ENCODE peak calls at places on chromosome 15, in nine cellular contexts. One of them, this sample, is unnamed.

GRCh38 chr15:69595009-69595825 is 142.6 kb downstream of the RPLP1 start:
- DNase-seq in CD8-positive, alpha-beta T cell: no peak
- DNase-seq in neural progenitor cell: no peak
- DNase-seq in omental fat pad: no peak
- DNase-seq in PC-9: peak
- DNase-seq in psoas muscle: peak
- DNase-seq in DND-41: no peak
- DNase-seq in progenitor cell of endocrine pancreas: no peak
- DNase-seq in dorsolateral prefrontal cortex: no peak
- DNase-seq in this sample: no peak

GRCh38 chr15:89878323-89878722 is 15.5 kb downstream of the AP3S2 start:
- DNase-seq in neural progenitor cell: no peak
- DNase-seq in PC-9: no peak
- DNase-seq in CD8-positive, alpha-beta T cell: no peak
- DNase-seq in omental fat pad: no peak
- DNase-seq in DND-41: no peak
- DNase-seq in progenitor cell of endocrine pancreas: no peak
- DNase-seq in dorsolateral prefrontal cortex: no peak
- DNase-seq in psoas muscle: no peak
- DNase-seq in this sample: no peak

GRCh38 chr15:66855039-66855438 is 153.0 kb downstream of the SMAD6 start:
- DNase-seq in DND-41: no peak
- DNase-seq in omental fat pad: no peak
- DNase-seq in CD8-positive, alpha-beta T cell: no peak
- DNase-seq in psoas muscle: no peak
- DNase-seq in neural progenitor cell: no peak
- DNase-seq in progenitor cell of endocrine pancreas: no peak
- DNase-seq in PC-9: no peak
- DNase-seq in dorsolateral prefrontal cortex: no peak
- DNase-seq in this sample: no peak

GRCh38 chr15:83613716-83614115 is 40.2 kb upstream of the ADAMTSL3 start:
- DNase-seq in omental fat pad: no peak
- DNase-seq in DND-41: no peak
- DNase-seq in neural progenitor cell: no peak
- DNase-seq in CD8-positive, alpha-beta T cell: no peak
- DNase-seq in dorsolateral prefrontal cortex: no peak
- DNase-seq in progenitor cell of endocrine pancreas: no peak
- DNase-seq in PC-9: no peak
- DNase-seq in psoas muscle: no peak
- DNase-seq in this sample: no peak

GRCh38 chr15:66803182-66803729 is 101.2 kb downstream of the SMAD6 start:
- DNase-seq in CD8-positive, alpha-beta T cell: no peak
- DNase-seq in progenitor cell of endocrine pancreas: peak
- DNase-seq in dorsolateral prefrontal cortex: no peak
- DNase-seq in PC-9: peak
- DNase-seq in DND-41: no peak
- DNase-seq in omental fat pad: peak
- DNase-seq in psoas muscle: peak
- DNase-seq in neural progenitor cell: peak
- DNase-seq in this sample: no peak

GRCh38 chr15:68045289-68046265 is 8.5 kb upstream of the PIAS1 start:
- DNase-seq in DND-41: no peak
- DNase-seq in dorsolateral prefrontal cortex: no peak
- DNase-seq in PC-9: no peak
- DNase-seq in omental fat pad: no peak
- DNase-seq in CD8-positive, alpha-beta T cell: no peak
- DNase-seq in psoas muscle: no peak
- DNase-seq in progenitor cell of endocrine pancreas: no peak
- DNase-seq in neural progenitor cell: no peak
- DNase-seq in this sample: no peak

GRCh38 chr15:67917037-67917436 is 77.2 kb upstream of the RNU6-1 start:
- DNase-seq in DND-41: no peak
- DNase-seq in omental fat pad: no peak
- DNase-seq in PC-9: no peak
- DNase-seq in psoas muscle: peak
- DNase-seq in dorsolateral prefrontal cortex: no peak
- DNase-seq in progenitor cell of endocrine pancreas: no peak
- DNase-seq in CD8-positive, alpha-beta T cell: no peak
- DNase-seq in neural progenitor cell: peak
- DNase-seq in this sample: no peak

GRCh38 chr15:70212963-70213315 is 115.2 kb upstream of the TLE3 start:
- DNase-seq in omental fat pad: no peak
- DNase-seq in DND-41: no peak
- DNase-seq in CD8-positive, alpha-beta T cell: no peak
- DNase-seq in progenitor cell of endocrine pancreas: no peak
- DNase-seq in dorsolateral prefrontal cortex: no peak
- DNase-seq in psoas muscle: no peak
- DNase-seq in neural progenitor cell: no peak
- DNase-seq in PC-9: no peak
- DNase-seq in this sample: no peak

GRCh38 chr15:98331676-98332075 is 316.7 kb upstream of the IGF1R start:
- DNase-seq in neural progenitor cell: no peak
- DNase-seq in psoas muscle: no peak
- DNase-seq in DND-41: no peak
- DNase-seq in dorsolateral prefrontal cortex: no peak
- DNase-seq in PC-9: no peak
- DNase-seq in CD8-positive, alpha-beta T cell: no peak
- DNase-seq in progenitor cell of endocrine pancreas: no peak
- DNase-seq in omental fat pad: no peak
- DNase-seq in this sample: no peak

GRCh38 chr15:36579792-36580431 is 486 bp downstream of the CDIN1 start:
- DNase-seq in progenitor cell of endocrine pancreas: no peak
- DNase-seq in DND-41: peak
- DNase-seq in dorsolateral prefrontal cortex: peak
- DNase-seq in neural progenitor cell: no peak
- DNase-seq in psoas muscle: no peak
- DNase-seq in omental fat pad: no peak
- DNase-seq in CD8-positive, alpha-beta T cell: no peak
- DNase-seq in PC-9: no peak
- DNase-seq in this sample: no peak

GRCh38 chr15:74289671-74290070 is 53.5 kb downstream of the CCDC33 start:
- DNase-seq in neural progenitor cell: no peak
- DNase-seq in DND-41: no peak
- DNase-seq in psoas muscle: no peak
- DNase-seq in progenitor cell of endocrine pancreas: no peak
- DNase-seq in CD8-positive, alpha-beta T cell: no peak
- DNase-seq in PC-9: no peak
- DNase-seq in omental fat pad: no peak
- DNase-seq in dorsolateral prefrontal cortex: no peak
- DNase-seq in this sample: no peak

GRCh38 chr15:48667701-48668100 is 22.2 kb upstream of the FBN1 start:
- DNase-seq in psoas muscle: no peak
- DNase-seq in PC-9: no peak
- DNase-seq in DND-41: no peak
- DNase-seq in CD8-positive, alpha-beta T cell: no peak
- DNase-seq in dorsolateral prefrontal cortex: no peak
- DNase-seq in neural progenitor cell: no peak
- DNase-seq in progenitor cell of endocrine pancreas: no peak
- DNase-seq in omental fat pad: no peak
- DNase-seq in this sample: no peak

GRCh38 chr15:94322141-94322540 is 90.8 kb downstream of the MCTP2 start:
- DNase-seq in neural progenitor cell: no peak
- DNase-seq in CD8-positive, alpha-beta T cell: no peak
- DNase-seq in DND-41: no peak
- DNase-seq in omental fat pad: no peak
- DNase-seq in PC-9: no peak
- DNase-seq in psoas muscle: no peak
- DNase-seq in progenitor cell of endocrine pancreas: no peak
- DNase-seq in dorsolateral prefrontal cortex: no peak
- DNase-seq in this sample: no peak

GRCh38 chr15:96320703-96321421 is 9.6 kb upstream of the NR2F2 start:
- DNase-seq in PC-9: no peak
- DNase-seq in dorsolateral prefrontal cortex: no peak
- DNase-seq in neural progenitor cell: peak
- DNase-seq in CD8-positive, alpha-beta T cell: no peak
- DNase-seq in omental fat pad: no peak
- DNase-seq in progenitor cell of endocrine pancreas: no peak
- DNase-seq in DND-41: no peak
- DNase-seq in psoas muscle: no peak
- DNase-seq in this sample: no peak

GRCh38 chr15:96324192-96324895 is 6.2 kb upstream of the NR2F2 start:
- DNase-seq in progenitor cell of endocrine pancreas: no peak
- DNase-seq in PC-9: peak
- DNase-seq in omental fat pad: no peak
- DNase-seq in DND-41: no peak
- DNase-seq in neural progenitor cell: peak
- DNase-seq in CD8-positive, alpha-beta T cell: no peak
- DNase-seq in psoas muscle: no peak
- DNase-seq in dorsolateral prefrontal cortex: no peak
- DNase-seq in this sample: no peak

GRCh38 chr15:96323250-96324162 is 7.0 kb upstream of the NR2F2 start:
- DNase-seq in DND-41: no peak
- DNase-seq in psoas muscle: no peak
- DNase-seq in progenitor cell of endocrine pancreas: no peak
- DNase-seq in neural progenitor cell: peak
- DNase-seq in CD8-positive, alpha-beta T cell: no peak
- DNase-seq in PC-9: no peak
- DNase-seq in dorsolateral prefrontal cortex: no peak
- DNase-seq in omental fat pad: no peak
- DNase-seq in this sample: no peak

GRCh38 chr15:96322401-96323249 is 7.9 kb upstream of the NR2F2 start:
- DNase-seq in PC-9: no peak
- DNase-seq in psoas muscle: peak
- DNase-seq in DND-41: no peak
- DNase-seq in CD8-positive, alpha-beta T cell: no peak
- DNase-seq in dorsolateral prefrontal cortex: no peak
- DNase-seq in neural progenitor cell: peak
- DNase-seq in omental fat pad: no peak
- DNase-seq in progenitor cell of endocrine pancreas: peak
- DNase-seq in this sample: no peak

GRCh38 chr15:96321422-96322391 is 8.8 kb upstream of the NR2F2 start:
- DNase-seq in DND-41: no peak
- DNase-seq in PC-9: no peak
- DNase-seq in CD8-positive, alpha-beta T cell: no peak
- DNase-seq in psoas muscle: peak
- DNase-seq in dorsolateral prefrontal cortex: no peak
- DNase-seq in omental fat pad: no peak
- DNase-seq in neural progenitor cell: peak
- DNase-seq in progenitor cell of endocrine pancreas: no peak
- DNase-seq in this sample: no peak
- TF ChIP-seq CTCF in DND-41: no peak
- TF ChIP-seq CTCF in PC-9: no peak
- TF ChIP-seq CTCF in CD8-positive, alpha-beta T cell: no peak
- TF ChIP-seq CTCF in psoas muscle: no peak
- TF ChIP-seq CTCF in dorsolateral prefrontal cortex: no peak
- TF ChIP-seq CTCF in omental fat pad: no peak
- TF ChIP-seq CTCF in neural progenitor cell: no peak
- TF ChIP-seq CTCF in progenitor cell of endocrine pancreas: no peak
- TF ChIP-seq CTCF in this sample: no peak

DNA sequence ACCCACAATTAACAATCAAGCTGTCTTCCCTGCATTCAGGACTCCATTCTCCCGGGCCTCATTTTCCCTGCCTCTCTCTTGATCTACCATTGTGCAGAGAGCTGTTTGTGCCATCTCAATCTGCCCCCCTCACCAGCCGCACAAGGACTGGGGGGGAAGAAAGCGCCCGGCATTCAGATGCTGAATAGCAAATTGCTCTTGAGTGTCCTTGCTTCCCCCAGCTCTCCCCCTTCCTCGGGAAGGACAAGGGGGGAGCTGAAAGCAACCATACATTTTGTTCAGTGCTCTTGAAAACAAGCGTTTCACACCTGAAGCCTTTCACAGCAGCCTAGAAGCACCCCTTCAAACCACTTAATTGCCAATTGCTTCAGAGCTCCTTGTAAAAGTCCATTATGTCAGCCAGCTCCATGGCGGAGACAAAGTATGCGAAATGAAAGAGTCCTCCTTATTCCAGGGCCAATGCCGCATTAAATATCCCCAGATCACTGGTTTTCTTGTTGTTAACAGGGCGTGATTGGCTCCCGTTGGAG is 540.1 kb downstream of the NR2F2 start:
- DNase-seq in neural progenitor cell: no peak
- DNase-seq in dorsolateral prefrontal cortex: no peak
- DNase-seq in psoas muscle: no peak
- DNase-seq in DND-41: no peak
- DNase-seq in PC-9: no peak
- DNase-seq in omental fat pad: no peak
- DNase-seq in progenitor cell of endocrine pancreas: no peak
- DNase-seq in CD8-positive, alpha-beta T cell: no peak
- DNase-seq in this sample: no peak
- TF ChIP-seq CTCF in neural progenitor cell: no peak
- TF ChIP-seq CTCF in dorsolateral prefrontal cortex: no peak
- TF ChIP-seq CTCF in psoas muscle: no peak
- TF ChIP-seq CTCF in DND-41: no peak
- TF ChIP-seq CTCF in PC-9: no peak
- TF ChIP-seq CTCF in omental fat pad: no peak
- TF ChIP-seq CTCF in progenitor cell of endocrine pancreas: no peak
- TF ChIP-seq CTCF in CD8-positive, alpha-beta T cell: no peak
- TF ChIP-seq CTCF in this sample: no peak

DNA sequence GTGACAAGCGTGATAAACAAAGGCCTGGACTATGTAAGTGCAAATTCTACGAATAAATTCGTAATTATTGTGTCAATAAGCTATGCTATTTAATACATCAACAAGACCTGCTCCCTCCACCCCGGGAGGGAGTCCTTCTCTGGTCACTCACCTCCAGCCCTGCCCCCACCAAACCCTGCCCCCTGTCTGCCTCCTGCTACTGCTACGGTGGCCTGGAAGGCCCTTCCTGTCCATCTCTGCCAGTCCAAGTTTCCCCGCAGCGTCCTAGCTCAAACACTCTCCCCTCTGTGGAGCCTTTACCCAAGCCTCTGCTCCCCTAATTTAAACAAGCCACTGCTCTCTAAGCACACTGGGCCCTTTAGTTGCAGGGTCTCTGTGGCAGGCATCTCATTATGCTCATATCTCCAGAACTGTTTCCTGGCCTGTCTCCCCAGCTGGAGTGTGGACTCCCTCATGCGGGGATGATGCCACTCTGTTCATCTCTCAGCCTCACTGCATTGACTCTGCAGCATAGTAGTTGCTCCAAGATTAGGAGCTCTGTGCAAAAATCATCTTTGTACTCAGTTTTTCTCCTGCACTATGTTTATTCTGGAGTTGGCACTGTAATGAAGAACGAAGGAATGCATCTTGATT is 241.2 kb downstream of the NTRK3 start:
- DNase-seq in dorsolateral prefrontal cortex: no peak
- DNase-seq in DND-41: no peak
- DNase-seq in psoas muscle: no peak
- DNase-seq in progenitor cell of endocrine pancreas: no peak
- DNase-seq in omental fat pad: no peak
- DNase-seq in CD8-positive, alpha-beta T cell: no peak
- DNase-seq in neural progenitor cell: no peak
- DNase-seq in PC-9: no peak
- DNase-seq in this sample: no peak
- TF ChIP-seq CTCF in dorsolateral prefrontal cortex: no peak
- TF ChIP-seq CTCF in DND-41: no peak
- TF ChIP-seq CTCF in psoas muscle: no peak
- TF ChIP-seq CTCF in progenitor cell of endocrine pancreas: no peak
- TF ChIP-seq CTCF in omental fat pad: no peak
- TF ChIP-seq CTCF in CD8-positive, alpha-beta T cell: no peak
- TF ChIP-seq CTCF in neural progenitor cell: no peak
- TF ChIP-seq CTCF in PC-9: no peak
- TF ChIP-seq CTCF in this sample: no peak

DNA sequence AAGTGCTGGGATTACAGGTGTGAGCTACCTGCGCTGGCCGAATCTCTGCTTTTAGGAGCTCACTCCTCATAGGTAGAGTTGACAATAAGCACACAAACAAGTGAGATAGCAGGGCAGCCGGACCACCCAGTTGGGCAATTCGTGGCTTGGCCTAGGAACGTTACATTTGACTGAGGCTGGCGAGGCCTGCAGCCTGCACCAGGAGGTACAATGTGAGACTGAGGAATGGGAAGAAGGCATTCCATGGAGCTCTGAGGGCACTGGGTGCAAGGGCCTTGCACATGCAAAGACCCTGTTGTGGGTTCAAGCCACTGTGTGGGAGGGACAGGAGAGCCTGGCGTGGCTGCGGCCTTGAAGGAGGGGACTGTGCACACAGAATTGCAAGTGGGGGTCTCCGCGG is 152.5 kb downstream of the LRRK1 start:
- DNase-seq in dorsolateral prefrontal cortex: no peak
- DNase-seq in PC-9: no peak
- DNase-seq in CD8-positive, alpha-beta T cell: no peak
- DNase-seq in progenitor cell of endocrine pancreas: no peak
- DNase-seq in DND-41: no peak
- DNase-seq in psoas muscle: no peak
- DNase-seq in neural progenitor cell: no peak
- DNase-seq in omental fat pad: peak
- DNase-seq in this sample: no peak
- TF ChIP-seq CTCF in dorsolateral prefrontal cortex: no peak
- TF ChIP-seq CTCF in PC-9: no peak
- TF ChIP-seq CTCF in CD8-positive, alpha-beta T cell: no peak
- TF ChIP-seq CTCF in progenitor cell of endocrine pancreas: no peak
- TF ChIP-seq CTCF in DND-41: no peak
- TF ChIP-seq CTCF in psoas muscle: no peak
- TF ChIP-seq CTCF in neural progenitor cell: no peak
- TF ChIP-seq CTCF in omental fat pad: no peak
- TF ChIP-seq CTCF in this sample: no peak

This sample was measured in GM10248.